ENCODE peak calls at places on chromosomes 6 and 20, in six cellular contexts. D is H9, K is neuronal stem cell, W is IMR-90, S is H1, B is trophoblast cell. N is an unnamed sample.

GRCh38 chr6:100803264-100803663 is 77.9 kb downstream of the ASCC3 start:
- DNase-seq in W (no peak), B (no peak), D (no peak), S (no peak), K (no peak), N (no peak)

GRCh38 chr20:14709439-14709838 is 372.0 kb upstream of the FLRT3 start:
- DNase-seq in B (no peak), W (no peak), K (no peak), S (no peak), D (no peak), N (no peak)

GRCh38 chr6:106749611-106750010 is 120.2 kb downstream of the QRSL1 start:
- DNase-seq in D (no peak), S (no peak), K (no peak), W (peak), B (peak), N (peak)

GRCh38 chr6:82924799-82925535 is 140.7 kb downstream of the UBE3D start:
- DNase-seq in D (no peak), B (peak), S (no peak), K (no peak), W (peak), N (no peak)

GRCh38 chr20:21436186-21436585 is 38.9 kb upstream of the NKX2-4 start:
- DNase-seq in K (no peak), S (no peak), B (peak), D (no peak), W (peak), N (peak)

GRCh38 chr6:139448094-139448649 is 73.7 kb upstream of the CITED2 start:
- DNase-seq in B (peak), D (no peak), S (no peak), W (peak), K (no peak), N (peak)

GRCh38 chr6:81838031-81838430 is 85.5 kb upstream of the TENT5A start:
- DNase-seq in K (no peak), D (no peak), B (peak), S (no peak), W (peak), N (peak)

GRCh38 chr6:124132256-124132655 is 328.6 kb downstream of the NKAIN2 start:
- DNase-seq in B (no peak), W (no peak), S (no peak), K (no peak), D (no peak), N (peak)

GRCh38 chr6:169289671-169290408 is 36.2 kb upstream of the THBS2 start:
- DNase-seq in K (no peak), D (no peak), S (no peak), B (peak), W (peak), N (no peak)

GRCh38 chr20:44273231-44274215 is 26.4 kb downstream of the GDAP1L1 start:
- DNase-seq in D (no peak), B (no peak), K (no peak), S (no peak), W (no peak), N (no peak)

GRCh38 chr20:58374906-58375760 is 13.9 kb upstream of the VAPB start:
- DNase-seq in B (no peak), S (peak), D (peak), K (peak), W (peak), N (peak)

GRCh38 chr6:27091661-27092315 is 155.7 kb upstream of the PRSS16 start:
- DNase-seq in S (peak), B (peak), D (peak), K (peak), W (peak), N (peak)

GRCh38 chr6:1609662-1610496 is at the start of gene FOXC1:
- DNase-seq in S (no peak), W (peak), B (peak), D (peak), K (peak), N (peak)

GRCh38 chr20:38723069-38723981 is 961 bp upstream of the SLC32A1 start:
- DNase-seq in D (peak), K (no peak), S (no peak), W (no peak), B (no peak), N (no peak)

GRCh38 chr6:45727824-45728449 is 287.7 kb downstream of the CLIC5 start:
- DNase-seq in W (no peak), K (no peak), S (no peak), B (no peak), D (no peak), N (no peak)

GRCh38 chr20:37201827-37202162 is 22.4 kb upstream of the MROH8 start:
- DNase-seq in B (no peak), D (no peak), W (no peak), S (no peak), K (no peak), N (no peak)

GRCh38 chr6:125597411-125598253 is 151.8 kb upstream of the HEY2 start:
- DNase-seq in S (no peak), W (no peak), K (no peak), B (no peak), D (no peak), N (no peak)

GRCh38 chr20:7734216-7734615 is 206.0 kb downstream of the HAO1 start:
- DNase-seq in K (no peak), W (no peak), D (no peak), B (no peak), S (no peak), N (no peak)

GRCh38 chr6:7617954-7618764 is 28.2 kb downstream of the SNRNP48 start:
- DNase-seq in D (no peak), S (no peak), W (peak), K (no peak), B (peak), N (peak)

GRCh38 chr20:9608639-9609440 is 94.5 kb downstream of the LAMP5 start:
- DNase-seq in D (no peak), B (no peak), S (no peak), W (no peak), K (no peak), N (no peak)

GRCh38 chr20:63969851-63970713 is at the start of gene ZNF512B:
- DNase-seq in W (peak), B (peak), S (no peak), K (no peak), D (peak), N (peak)

GRCh38 chr6:7241709-7242645 is 71.0 kb downstream of the SSR1 start:
- DNase-seq in S (no peak), B (no peak), K (no peak), W (peak), D (no peak), N (peak)

GRCh38 chr6:34236423-34237315 is at the start of gene HMGA1:
- DNase-seq in S (no peak), K (peak), B (peak), W (peak), D (peak), N (peak)

GRCh38 chr6:89527634-89528033 is 94.7 kb downstream of the ANKRD6 start:
- DNase-seq in B (peak), K (no peak), D (no peak), S (no peak), W (no peak), N (no peak)

GRCh38 chr6:37483917-37484785 is 15.5 kb downstream of the CCDC167 start:
- DNase-seq in B (peak), W (peak), K (peak), D (peak), S (peak), N (peak)
- H3K14ac ChIP-seq in B (no peak), W (no peak), K (no peak), D (no peak), S (no peak), N (no peak)

GRCh38 chr6:114344971-114345274 is 2.1 kb upstream of the HS3ST5 start:
- DNase-seq in B (peak), W (no peak), K (no peak), S (no peak), D (no peak), N (no peak)
- H3K14ac ChIP-seq in B (no peak), W (no peak), K (no peak), S (no peak), D (no peak), N (no peak)

GRCh38 chr6:16003197-16003491 is 125.7 kb upstream of the MYLIP start:
- DNase-seq in S (no peak), D (no peak), B (no peak), W (no peak), K (no peak), N (no peak)
- H3K14ac ChIP-seq in S (no peak), D (no peak), B (no peak), W (no peak), K (no peak), N (no peak)

DNA sequence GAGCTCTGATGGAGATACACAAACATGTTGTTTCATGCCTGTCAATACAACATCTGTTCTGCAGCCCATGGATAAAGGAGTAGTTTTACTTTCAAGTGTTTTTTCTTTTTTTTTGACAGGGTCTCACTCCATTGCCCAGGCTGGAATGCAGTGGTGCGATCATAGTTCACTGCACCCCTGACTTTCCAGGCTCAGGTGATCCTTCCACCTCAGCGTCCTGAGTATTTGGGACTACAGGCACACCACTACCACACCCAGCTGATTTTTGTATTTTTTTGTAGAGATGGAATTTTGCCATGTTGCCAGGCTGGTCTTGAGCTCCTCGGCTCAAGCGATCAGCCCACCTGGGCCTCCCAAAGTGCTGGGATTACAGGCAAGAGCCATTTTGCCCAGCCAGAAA is 97.0 kb downstream of the SMAP1 start:
- DNase-seq in K (no peak), D (no peak), S (no peak), B (no peak), W (no peak), N (no peak)
- H3K14ac ChIP-seq in K (no peak), D (no peak), S (no peak), B (no peak), W (no peak), N (no peak)

DNA sequence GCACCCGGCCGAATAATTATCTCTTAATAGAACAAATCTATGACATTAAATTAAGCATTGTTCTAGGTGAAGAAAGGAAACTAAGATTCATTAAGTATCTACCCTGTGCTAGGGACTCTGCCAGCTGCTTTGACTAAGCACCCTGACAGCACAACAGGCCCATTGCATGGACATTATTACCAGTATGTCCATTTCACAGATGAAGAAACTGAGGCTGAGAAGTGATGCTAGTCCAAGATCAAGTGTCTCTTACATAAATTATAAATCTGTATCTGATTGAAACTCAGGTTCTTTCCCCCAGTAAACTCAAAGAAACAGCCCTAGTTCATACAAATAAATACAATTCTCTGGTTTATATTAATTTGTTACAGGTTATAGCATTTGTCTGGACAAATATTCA is 31.3 kb downstream of the SLC22A23 start:
- DNase-seq in K (no peak), S (no peak), D (no peak), B (no peak), W (no peak), N (no peak)
- H3K14ac ChIP-seq in K (no peak), S (no peak), D (no peak), B (no peak), W (no peak), N (no peak)

GRCh38 chr6:52261229-52261628 is 16.9 kb upstream of the IL17F start:
- DNase-seq in K (no peak), B (no peak), W (peak), S (no peak), D (no peak), N (peak)
- H3K14ac ChIP-seq in K (no peak), B (no peak), W (peak), S (no peak), D (no peak), N (no peak)

DNA sequence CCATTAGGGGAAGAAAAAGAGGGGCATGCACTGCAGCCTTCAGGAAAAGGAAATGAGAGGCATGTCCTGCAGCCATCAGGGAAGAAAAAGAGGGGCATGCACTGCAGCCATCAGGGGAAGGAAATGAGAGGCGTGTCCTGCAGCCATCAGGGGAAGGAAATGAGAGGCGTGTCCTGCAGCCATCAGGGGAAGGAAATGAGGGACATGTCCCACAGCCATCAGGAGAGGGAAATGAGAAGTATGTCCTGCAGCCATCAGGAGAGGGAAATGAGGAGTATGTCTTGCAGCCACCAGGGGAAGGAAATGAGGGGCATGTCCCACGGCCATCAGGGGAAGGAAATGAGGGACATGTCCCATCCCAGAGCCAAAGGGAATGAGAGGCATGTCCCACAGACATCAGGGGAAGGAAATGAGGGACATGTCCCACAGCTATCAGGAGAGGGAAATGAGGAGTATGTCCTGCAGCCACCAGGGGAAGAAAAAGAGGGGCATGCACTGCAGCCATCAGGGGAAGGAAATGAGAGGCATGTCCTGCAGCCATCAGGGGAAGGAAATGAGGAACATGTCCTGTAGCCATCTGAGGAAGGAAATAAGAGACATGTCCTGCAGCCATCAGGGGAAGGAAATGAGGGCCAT is 52.0 kb downstream of the PSMB1 start:
- DNase-seq in B (no peak), D (no peak), S (no peak), K (no peak), W (no peak), N (no peak)
- H3K14ac ChIP-seq in B (no peak), D (no peak), S (no peak), K (no peak), W (no peak), N (no peak)